ENCODE peak calls at places on chromosome 4, in five cellular contexts. H is fibroblast of the aortic adventitia, G is kidney, D is MM.1S, T is hepatocyte. A is an unnamed sample.

GRCh38 chr4:10072420-10073017 is 44.1 kb downstream of the WDR1 start:
- DNase-seq in H (no peak), T (no peak), G (peak), D (no peak), A (no peak)

GRCh38 chr4:182126567-182126966 is 116.6 kb upstream of the TENM3 start:
- DNase-seq in H (no peak), T (no peak), D (no peak), G (no peak), A (no peak)

GRCh38 chr4:128287159-128287870 is at the start of gene PGRMC2:
- DNase-seq in D (peak), H (peak), T (peak), G (peak), A (no peak)

GRCh38 chr4:41384992-41385391 is 128.3 kb downstream of the UCHL1 start:
- DNase-seq in H (peak), G (peak), T (no peak), D (no peak), A (no peak)

GRCh38 chr4:82560853-82561744 is 689 bp downstream of the TMEM150C start:
- DNase-seq in H (no peak), T (peak), D (no peak), G (peak), A (no peak)

GRCh38 chr4:102757681-102758080 is 3.1 kb downstream of the MANBA start:
- DNase-seq in H (no peak), D (no peak), T (peak), G (no peak), A (no peak)

GRCh38 chr4:112951362-112951962 is 98.0 kb upstream of the ANK2 start:
- DNase-seq in T (peak), D (peak), G (no peak), H (peak), A (no peak)

GRCh38 chr4:59608466-59608865 is 1591.7 kb upstream of the ADGRL3 start:
- DNase-seq in H (peak), T (no peak), D (no peak), G (no peak), A (peak)

GRCh38 chr4:85515701-85516100 is 40.8 kb downstream of the ARHGAP24 start:
- DNase-seq in T (no peak), G (no peak), H (no peak), D (no peak), A (no peak)

GRCh38 chr4:122814426-122814825 is 12.2 kb upstream of the FGF2 start:
- DNase-seq in H (no peak), T (no peak), G (no peak), D (no peak), A (no peak)

GRCh38 chr4:973431-974397 is at the start of gene DGKQ:
- DNase-seq in D (no peak), H (peak), G (peak), T (peak), A (no peak)

GRCh38 chr4:152482211-152482610 is 53.7 kb downstream of the FBXW7 start:
- DNase-seq in T (no peak), D (no peak), H (no peak), G (no peak), A (no peak)

GRCh38 chr4:152486414-152487389 is 49.2 kb downstream of the FBXW7 start:
- DNase-seq in D (no peak), T (no peak), G (no peak), H (no peak), A (no peak)

GRCh38 chr4:152488246-152488645 is 47.6 kb downstream of the FBXW7 start:
- DNase-seq in H (no peak), T (no peak), G (no peak), D (no peak), A (no peak)

GRCh38 chr4:152480901-152481300 is 55.0 kb downstream of the FBXW7 start:
- DNase-seq in H (no peak), G (no peak), D (no peak), T (no peak), A (no peak)

DNA sequence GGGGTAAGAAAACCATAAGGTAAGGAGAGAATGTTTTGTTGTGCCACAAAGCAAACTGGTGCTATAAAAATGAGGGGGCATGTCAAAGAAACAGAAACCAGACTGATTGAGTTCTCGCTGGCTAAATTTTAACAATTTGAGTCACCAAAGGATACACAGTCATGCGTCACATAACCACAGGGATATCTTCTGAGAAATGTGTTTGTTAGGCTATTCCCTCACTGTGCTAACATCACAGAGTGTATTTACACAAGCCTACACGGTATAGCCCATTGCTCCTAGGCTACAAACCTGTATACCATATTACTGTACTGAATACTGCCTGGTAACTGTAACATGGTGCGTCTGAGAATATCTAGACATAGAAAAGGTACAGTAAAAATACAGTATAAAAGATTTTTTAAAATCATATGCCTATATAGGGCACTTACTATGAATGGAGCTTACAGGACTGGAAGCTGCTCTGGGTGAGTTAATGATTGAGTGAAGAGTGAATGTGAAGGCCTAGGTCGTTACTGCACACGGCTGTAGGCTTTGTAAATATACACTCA is 50.1 kb downstream of the FBXW7 start:
- DNase-seq in H (peak), G (no peak), T (peak), D (no peak), A (peak)
- H3K4me3 ChIP-seq in H (no peak), G (peak), T (no peak), D (no peak), A (peak)

GRCh38 chr4:156659983-156660382 is 311.6 kb downstream of the PDGFC start:
- DNase-seq in G (no peak), T (no peak), D (no peak), H (no peak), A (no peak)

GRCh38 chr4:156660470-156660869 is 311.1 kb downstream of the PDGFC start:
- DNase-seq in H (no peak), T (no peak), G (no peak), D (no peak), A (no peak)

GRCh38 chr4:156659570-156659969 is 312.0 kb downstream of the PDGFC start:
- DNase-seq in H (no peak), G (no peak), D (no peak), T (no peak), A (no peak)

GRCh38 chr4:156654410-156654809 is 317.2 kb downstream of the PDGFC start:
- DNase-seq in D (no peak), T (no peak), G (no peak), H (no peak), A (no peak)

GRCh38 chr4:156656911-156657310 is 314.7 kb downstream of the PDGFC start:
- DNase-seq in D (no peak), T (no peak), G (no peak), H (peak), A (no peak)
- H3K4me3 ChIP-seq in D (no peak), T (no peak), G (no peak), H (no peak), A (no peak)

GRCh38 chr4:39456946-39457763 is 1.6 kb downstream of the RPL9 start:
- DNase-seq in D (no peak), H (no peak), T (no peak), G (no peak), A (no peak)
- H3K4me3 ChIP-seq in D (peak), H (peak), T (peak), G (peak), A (peak)

DNA sequence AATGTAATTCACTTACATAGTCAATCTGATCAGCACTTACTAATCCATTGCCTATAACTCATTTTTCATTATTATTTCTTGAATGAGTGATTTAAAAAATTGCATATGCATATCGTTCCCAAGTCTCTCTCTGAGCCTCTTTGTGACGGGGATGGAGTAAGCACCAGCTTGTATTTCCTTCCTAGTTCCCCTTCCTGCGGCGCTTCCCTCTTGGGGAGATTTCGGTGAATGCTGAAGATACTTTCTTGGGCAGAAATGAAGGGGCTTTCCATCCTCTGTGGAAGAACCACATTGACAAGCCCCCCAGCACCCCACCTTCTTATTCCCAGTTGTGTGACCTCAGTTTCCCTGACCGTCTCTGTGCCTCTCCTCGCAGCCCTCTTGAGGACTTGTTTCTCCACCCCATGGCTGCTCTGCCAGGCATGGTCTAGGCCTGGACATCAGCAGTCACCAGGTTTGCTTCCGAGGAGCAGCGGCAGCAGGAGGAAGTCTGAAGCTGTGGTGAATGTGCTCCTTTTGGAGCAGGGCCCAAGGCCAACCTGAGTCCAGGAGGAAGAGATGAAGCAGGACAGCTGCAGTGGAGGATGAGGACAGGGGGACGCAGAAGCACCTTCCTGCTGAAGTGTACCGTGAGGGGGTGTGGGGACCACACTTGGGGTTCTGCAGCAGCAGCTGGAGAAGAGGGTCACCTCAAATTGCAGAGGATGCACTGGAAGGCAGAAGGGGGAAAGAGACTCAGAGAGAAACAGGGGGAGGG is 124.9 kb downstream of the IRF2 start:
- DNase-seq in T (no peak), G (no peak), D (peak), H (no peak), A (no peak)
- H3K4me3 ChIP-seq in T (no peak), G (no peak), D (no peak), H (no peak), A (no peak)

DNA sequence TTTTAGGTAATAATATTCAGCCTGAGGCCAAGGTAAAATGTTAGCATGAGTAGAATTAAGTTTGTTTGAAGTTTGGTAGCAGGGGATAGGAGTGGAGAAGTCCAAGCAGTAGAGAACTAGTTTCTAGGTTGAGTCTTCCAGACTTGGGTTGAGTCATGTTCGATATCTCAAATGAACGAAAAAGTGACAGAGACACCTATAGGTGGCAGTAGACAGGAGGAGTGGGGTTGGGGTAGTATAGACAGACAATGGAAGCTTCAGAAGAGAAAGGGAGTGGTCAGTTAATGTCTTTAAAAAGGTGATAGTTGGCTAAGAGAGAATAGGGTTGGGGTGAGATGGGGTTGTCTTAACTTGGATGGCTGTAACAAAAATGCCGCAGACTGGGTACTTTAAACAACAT is 58.7 kb upstream of the EMCN start:
- DNase-seq in D (no peak), H (no peak), G (no peak), T (no peak), A (no peak)
- H3K4me3 ChIP-seq in D (no peak), H (no peak), G (no peak), T (no peak), A (no peak)

GRCh38 chr4:2061208-2062131 is 2.3 kb downstream of the NAT8L start:
- DNase-seq in H (no peak), G (peak), T (no peak), D (no peak), A (no peak)
- H3K4me3 ChIP-seq in H (no peak), G (no peak), T (no peak), D (no peak), A (no peak)

GRCh38 chr4:6688879-6689505 is 4.7 kb upstream of the S100P start:
- DNase-seq in H (peak), G (peak), T (peak), D (peak), A (peak)

GRCh38 chr4:6689506-6689960 is 4.1 kb upstream of the S100P start:
- DNase-seq in T (peak), D (no peak), H (no peak), G (no peak), A (no peak)

GRCh38 chr4:6684656-6685055 is 9.0 kb upstream of the S100P start:
- DNase-seq in H (no peak), D (no peak), G (no peak), T (no peak), A (no peak)

GRCh38 chr4:6686104-6686787 is 7.4 kb upstream of the S100P start:
- DNase-seq in T (no peak), G (no peak), D (no peak), H (no peak), A (no peak)

GRCh38 chr4:6687947-6688878 is 5.5 kb upstream of the S100P start:
- DNase-seq in D (no peak), H (no peak), G (no peak), T (peak), A (no peak)
- H3K4me3 ChIP-seq in D (no peak), H (no peak), G (no peak), T (no peak), A (no peak)

DNA sequence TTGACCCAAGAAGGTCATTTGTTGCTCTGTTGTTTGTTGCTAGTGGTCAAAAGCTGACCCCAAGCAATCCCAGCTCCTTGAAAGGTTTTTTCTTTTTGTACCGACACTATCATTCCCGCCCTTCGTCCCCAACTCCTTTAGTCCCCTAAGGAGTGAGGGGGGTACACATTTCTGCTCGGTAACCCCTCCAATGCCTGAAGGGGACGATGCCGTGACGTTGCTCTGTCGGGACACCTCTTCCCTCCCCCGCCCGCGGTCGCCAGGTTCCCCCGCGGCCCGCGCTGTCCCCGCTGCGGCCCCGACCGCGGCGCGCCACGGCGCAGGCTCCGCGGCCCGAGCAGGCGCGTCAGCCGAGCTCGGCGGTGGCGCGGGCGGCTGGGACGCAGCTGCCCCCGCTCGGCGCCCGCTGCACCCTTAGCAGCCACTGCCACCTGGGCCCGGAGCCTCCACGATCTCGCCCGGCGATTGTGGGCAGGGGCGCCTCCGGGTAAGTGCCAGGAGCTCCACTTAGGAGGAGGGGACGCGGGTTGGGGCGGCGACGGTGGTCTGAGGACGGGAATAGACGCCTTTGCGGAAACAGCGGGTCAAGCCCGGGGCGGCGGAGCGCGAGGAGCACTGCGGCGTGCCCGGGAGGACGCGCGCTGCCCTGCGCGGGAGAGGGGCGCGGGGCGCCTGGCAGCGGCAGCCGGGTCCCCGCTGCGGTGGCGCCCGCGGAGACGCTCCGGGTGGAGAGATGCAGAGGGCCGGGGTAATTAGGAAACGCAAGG is at the start of gene GLRB:
- DNase-seq in T (peak), H (peak), D (no peak), G (peak), A (no peak)
- H3K4me3 ChIP-seq in T (peak), H (peak), D (no peak), G (peak), A (peak)